ENCODE peak calls at places on chromosomes 4 and X, in six cellular contexts. Q is AG04449, U is neural crest cell, O is GM06990, J is Caco-2, T is lower lobe of right lung. W is an unnamed sample.
A peak's percentile ranks its signal among the peaks of the same experiment; 100 is the strongest.

GRCh38 chrX:40102393-40103381 is 4.9 kb upstream of the BCOR start:
- DNase-seq in O (no peak), U (no peak), Q (no peak), J (no peak), T (no peak), W (no peak)

GRCh38 chrX:8971116-8971515 is 62.8 kb downstream of the FAM9B start:
- DNase-seq in U (no peak), T (no peak), J (no peak), Q (no peak), O (peak; percentile 8), W (no peak)

GRCh38 chr4:159098482-159099127 is 4.3 kb upstream of the RAPGEF2 start:
- DNase-seq in T (no peak), J (no peak), O (no peak), U (no peak), Q (no peak), W (no peak)

GRCh38 chr4:114267976-114268375 is 288.5 kb upstream of the ARSJ start:
- DNase-seq in U (no peak), O (no peak), Q (no peak), J (no peak), T (no peak), W (no peak)

GRCh38 chr4:2935762-2936743 is 27.2 kb downstream of the NOP14 start:
- DNase-seq in T (no peak), U (no peak), O (peak; percentile 36), Q (no peak), J (no peak), W (no peak)

GRCh38 chrX:96464880-96465558 is 219.6 kb upstream of the DIAPH2 start:
- DNase-seq in Q (no peak), U (no peak), O (no peak), T (no peak), J (no peak), W (no peak)

GRCh38 chr4:100848865-100849264 is 331.0 kb upstream of the EMCN start:
- DNase-seq in T (no peak), O (no peak), Q (no peak), J (peak; percentile 40), U (no peak), W (no peak)

GRCh38 chr4:25367877-25368276 is 9.2 kb upstream of the ANAPC4 start:
- DNase-seq in Q (no peak), O (no peak), U (no peak), J (no peak), T (no peak), W (no peak)

GRCh38 chr4:150890246-150890645 is 124.8 kb downstream of the LRBA start:
- DNase-seq in Q (no peak), U (no peak), T (no peak), O (no peak), J (no peak), W (no peak)

GRCh38 chr4:76197971-76198410 is 15.6 kb downstream of the SCARB2 start:
- DNase-seq in U (peak; percentile 29), J (no peak), Q (no peak), T (peak; percentile 59), O (peak; percentile 50), W (no peak)

GRCh38 chr4:165398570-165398969 is 19.8 kb downstream of the CPE start:
- DNase-seq in J (no peak), T (no peak), U (peak; percentile 11), O (no peak), Q (no peak), W (no peak)

GRCh38 chr4:112185334-112185733 is 40.1 kb downstream of the FAM241A start:
- DNase-seq in O (no peak), J (no peak), T (no peak), U (no peak), Q (no peak), W (no peak)

GRCh38 chr4:112184438-112184837 is 39.2 kb downstream of the FAM241A start:
- DNase-seq in U (no peak), Q (no peak), T (no peak), J (no peak), O (no peak), W (no peak)

GRCh38 chr4:112190684-112191083 is 40.9 kb upstream of the AP1AR start:
- DNase-seq in J (no peak), U (no peak), Q (no peak), O (no peak), T (no peak), W (no peak)

GRCh38 chr4:112185740-112186670 is 40.8 kb downstream of the FAM241A start:
- DNase-seq in U (no peak), O (no peak), J (no peak), T (no peak), Q (no peak), W (no peak)

GRCh38 chr4:112189754-112190153 is 41.8 kb upstream of the AP1AR start:
- DNase-seq in J (no peak), Q (no peak), O (no peak), T (no peak), U (no peak), W (no peak)
- TF ChIP-seq CTCF in J (no peak), Q (no peak), O (no peak), T (no peak), U (peak; percentile 24), W (peak; percentile 53)

DNA sequence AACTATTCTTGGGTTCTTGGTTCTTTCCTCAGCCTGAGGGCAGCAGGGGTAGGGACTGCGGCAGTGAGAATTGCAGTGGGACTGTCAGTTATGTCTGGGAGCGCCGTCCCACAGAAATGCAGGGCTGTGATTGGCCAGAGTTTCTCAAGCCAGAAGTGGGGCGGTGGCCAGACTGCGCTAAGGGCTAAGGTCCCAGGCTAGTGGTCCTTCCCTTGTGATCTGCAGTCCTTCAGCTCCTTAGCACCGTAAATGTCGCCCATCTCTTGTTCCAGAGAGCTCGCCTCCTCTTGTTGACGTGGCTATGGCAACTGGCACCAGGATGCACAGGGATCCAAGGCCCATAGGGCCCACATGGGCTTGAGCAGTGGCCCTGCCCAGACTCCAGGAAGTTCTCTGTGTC is 223.5 kb downstream of the GRIA2 start:
- DNase-seq in O (no peak), U (no peak), J (no peak), Q (no peak), T (no peak), W (no peak)
- TF ChIP-seq CTCF in O (no peak), U (no peak), J (no peak), Q (no peak), T (no peak), W (no peak)

DNA sequence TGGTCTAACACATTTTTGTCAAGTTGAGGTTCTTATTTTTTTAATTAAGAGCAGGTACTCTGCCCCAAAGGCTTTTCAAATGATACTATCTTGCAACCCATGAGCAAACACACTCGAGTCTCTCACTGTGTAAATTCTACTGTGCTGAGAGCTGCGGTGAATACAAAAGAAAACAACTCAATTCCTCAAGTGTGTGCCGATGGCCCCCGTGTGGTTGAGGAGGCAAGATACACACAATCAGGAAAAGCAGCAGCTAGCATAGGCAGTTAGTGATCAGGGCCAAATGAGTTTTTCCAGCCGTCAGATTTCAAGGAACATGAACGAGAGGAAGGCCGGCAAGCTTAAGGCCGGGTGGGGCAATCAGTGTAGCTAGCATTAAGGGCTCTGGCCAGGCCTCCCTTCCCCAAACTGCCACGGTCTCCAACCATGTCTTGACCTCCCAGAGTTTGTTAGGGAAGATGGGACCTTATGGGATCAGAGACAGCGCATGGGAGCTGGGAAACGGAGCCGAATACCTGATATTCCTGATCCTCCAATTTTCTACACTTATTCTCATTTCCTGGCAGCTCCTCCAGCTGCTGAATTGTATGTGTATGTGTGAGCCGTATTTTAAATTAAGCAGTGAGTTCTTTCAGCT is 59.7 kb downstream of the RTL9 start:
- DNase-seq in U (peak; percentile 39), T (peak; percentile 46), O (no peak), J (peak; percentile 34), Q (no peak), W (no peak)
- TF ChIP-seq CTCF in U (peak; percentile 68), T (peak; percentile 31), O (peak; percentile 34), J (no peak), Q (peak; percentile 64), W (peak; percentile 82)

GRCh38 chrX:153374426-153374825 is 26.7 kb downstream of the PNMA6E start:
- DNase-seq in Q (no peak), O (no peak), T (no peak), U (no peak), J (no peak), W (no peak)
- TF ChIP-seq CTCF in Q (no peak), O (peak; percentile 21), T (no peak), U (no peak), J (no peak), W (peak; percentile 19)

GRCh38 chr4:77734928-77735327 is 84.2 kb downstream of the CNOT6L start:
- DNase-seq in Q (peak; percentile 34), J (peak; percentile 34), O (peak; percentile 36), T (no peak), U (no peak), W (no peak)
- TF ChIP-seq CTCF in Q (no peak), J (no peak), O (no peak), T (no peak), U (no peak), W (no peak)

GRCh38 chrX:143340190-143340589 is 177.1 kb downstream of the SPANXN3 start:
- DNase-seq in Q (no peak), O (no peak), T (no peak), J (no peak), U (no peak), W (no peak)
- TF ChIP-seq CTCF in Q (no peak), O (no peak), T (no peak), J (no peak), U (peak; percentile 30), W (peak; percentile 16)

GRCh38 chrX:155857561-155857960 is 23.6 kb upstream of the VAMP7 start:
- DNase-seq in J (no peak), O (no peak), U (no peak), T (no peak), Q (no peak), W (no peak)
- TF ChIP-seq CTCF in J (no peak), O (peak; percentile 26), U (peak; percentile 30), T (no peak), Q (no peak), W (peak; percentile 57)

DNA sequence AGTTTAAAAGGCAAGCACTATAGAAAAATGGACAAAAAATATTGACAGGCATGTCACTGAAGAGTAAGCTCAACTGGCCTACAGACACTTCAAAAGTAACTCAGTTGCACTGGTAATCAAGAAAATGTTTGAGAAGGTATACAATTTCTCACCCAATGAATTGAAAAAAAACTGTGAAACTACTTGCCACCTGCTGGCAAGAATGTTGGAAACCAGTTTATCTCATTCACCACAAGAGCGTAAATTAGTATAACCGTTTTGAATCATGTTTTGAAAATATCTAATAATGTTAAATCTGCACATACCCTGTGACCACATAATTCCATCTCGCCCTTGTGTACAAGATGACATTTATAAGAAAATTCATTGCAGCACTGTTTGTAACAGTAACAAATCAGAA is 31.7 kb downstream of the TXK start:
- DNase-seq in Q (no peak), O (no peak), J (no peak), T (no peak), U (no peak), W (no peak)
- TF ChIP-seq CTCF in Q (no peak), O (no peak), J (peak; percentile 29), T (no peak), U (peak; percentile 45), W (peak; percentile 58)

GRCh38 chr4:7156273-7157139 is 35.8 kb upstream of the SORCS2 start:
- DNase-seq in J (peak; percentile 25), Q (no peak), U (peak; percentile 28), O (no peak), T (peak; percentile 1), W (peak; percentile 75)
- TF ChIP-seq CTCF in J (no peak), Q (peak; percentile 77), U (peak; percentile 62), O (peak; percentile 23), T (peak; percentile 60), W (peak; percentile 76)